ENCODE peak calls at places on chromosomes 6 and 20, in eight cellular contexts. C, E, U, L, M, Z, T and S are unnamed samples.

GRCh38 chr20:62724692-62725595 is 16.3 kb downstream of the NTSR1 start:
- DNase-seq in C (peak), E (no peak), U (no peak), L (no peak), M (no peak), Z (no peak), T (no peak), S (no peak)

GRCh38 chr20:5482791-5483190 is 166.0 kb upstream of the PROKR2 start:
- DNase-seq in C (no peak), E (no peak), U (no peak), L (no peak), M (no peak), Z (no peak), T (no peak), S (no peak)

GRCh38 chr6:24339932-24340331 is 17.9 kb downstream of the DCDC2 start:
- DNase-seq in C (no peak), E (no peak), U (no peak), L (no peak), M (no peak), Z (no peak), T (no peak), S (no peak)

GRCh38 chr6:126307859-126308258 is 32.1 kb upstream of the CENPW start:
- DNase-seq in C (peak), E (no peak), U (no peak), L (no peak), M (peak), Z (no peak), T (no peak), S (no peak)

GRCh38 chr20:22428051-22428450 is 156.3 kb downstream of the FOXA2 start:
- DNase-seq in C (no peak), E (no peak), U (no peak), L (no peak), M (no peak), Z (no peak), T (no peak), S (no peak)

GRCh38 chr6:162750776-162751175 is 23.0 kb downstream of the PACRG start:
- DNase-seq in C (no peak), E (no peak), U (no peak), L (peak), M (no peak), Z (no peak), T (no peak), S (no peak)

GRCh38 chr20:8670900-8671229 is 398.0 kb upstream of the PLCB4 start:
- DNase-seq in C (no peak), E (no peak), U (no peak), L (no peak), M (no peak), Z (no peak), T (peak), S (no peak)

GRCh38 chr6:136753624-136754023 is 38.7 kb downstream of the MAP3K5 start:
- DNase-seq in C (no peak), E (no peak), U (no peak), L (no peak), M (no peak), Z (no peak), T (no peak), S (peak)

GRCh38 chr20:52193133-52193532 is 1.6 kb upstream of the ZFP64 start:
- DNase-seq in C (no peak), E (no peak), U (no peak), L (no peak), M (no peak), Z (no peak), T (no peak), S (no peak)

GRCh38 chr6:134253681-134254080 is 64.2 kb downstream of the SGK1 start:
- DNase-seq in C (no peak), E (peak), U (no peak), L (peak), M (no peak), Z (no peak), T (no peak), S (no peak)

GRCh38 chr6:73657201-73657600 is 3.4 kb upstream of the SLC17A5 start:
- DNase-seq in C (no peak), E (no peak), U (no peak), L (no peak), M (no peak), Z (no peak), T (no peak), S (peak)

GRCh38 chr6:132764370-132764769 is 6.7 kb upstream of the VNN2 start:
- DNase-seq in C (no peak), E (no peak), U (no peak), L (peak), M (peak), Z (no peak), T (no peak), S (no peak)

GRCh38 chr20:62885046-62885445 is 23.4 kb upstream of the TCFL5 start:
- DNase-seq in C (no peak), E (no peak), U (no peak), L (no peak), M (no peak), Z (no peak), T (no peak), S (no peak)

GRCh38 chr6:130943738-130944137 is 116.5 kb downstream of the SMLR1 start:
- DNase-seq in C (no peak), E (no peak), U (no peak), L (peak), M (no peak), Z (no peak), T (no peak), S (no peak)

GRCh38 chr6:142944126-142945066 is 580 bp downstream of the HIVEP2 start:
- DNase-seq in C (peak), E (peak), U (peak), L (peak), M (peak), Z (peak), T (peak), S (peak)

GRCh38 chr6:97440590-97441176 is 157.7 kb upstream of the MMS22L start:
- DNase-seq in C (no peak), E (no peak), U (no peak), L (peak), M (no peak), Z (no peak), T (peak), S (no peak)
- TF ChIP-seq CTCF in C (no peak), E (no peak), U (no peak), L (peak), M (peak), Z (no peak), T (peak), S (no peak)

GRCh38 chr6:41442800-41443501 is 103.2 kb upstream of the FOXP4 start:
- DNase-seq in C (peak), E (peak), U (peak), L (peak), M (no peak), Z (peak), T (peak), S (peak)
- TF ChIP-seq CTCF in C (peak), E (peak), U (no peak), L (peak), M (peak), Z (peak), T (peak), S (peak)

GRCh38 chr20:1964659-1965405 is 29.0 kb downstream of the PDYN start:
- DNase-seq in C (no peak), E (no peak), U (no peak), L (peak), M (no peak), Z (no peak), T (peak), S (peak)
- TF ChIP-seq CTCF in C (no peak), E (no peak), U (no peak), L (no peak), M (peak), Z (no peak), T (peak), S (no peak)

DNA sequence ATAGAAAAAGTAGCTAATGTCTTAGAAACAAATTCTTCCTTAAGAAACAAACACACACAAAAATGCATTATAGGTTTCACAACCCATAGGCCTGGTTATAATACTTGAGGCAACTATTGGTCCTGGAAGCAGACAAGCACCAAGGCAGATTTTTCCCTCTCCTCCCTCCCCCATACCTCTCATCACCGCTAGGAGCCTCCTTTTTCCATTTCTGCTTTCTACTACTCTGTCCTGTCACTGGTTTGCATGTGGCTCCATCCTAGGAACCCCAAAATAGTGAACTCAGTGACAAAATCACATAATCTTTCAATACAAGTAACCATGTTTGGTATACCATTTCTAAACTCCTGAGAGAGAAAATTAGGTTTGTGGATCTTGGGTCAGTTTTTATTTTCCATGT is 66.1 kb downstream of the HMGCLL1 start:
- DNase-seq in C (no peak), E (no peak), U (no peak), L (no peak), M (no peak), Z (no peak), T (no peak), S (no peak)
- TF ChIP-seq CTCF in C (no peak), E (no peak), U (no peak), L (no peak), M (no peak), Z (no peak), T (peak), S (no peak)